ENCODE peak calls at places on chromosomes 4 and X, in four cellular contexts. One of them, this sample, is unnamed.
A peak's percentile ranks its signal among the peaks of the same experiment; 100 is the strongest.

GRCh38 chr4:125316781-125317525 is 2.2 kb downstream of the FAT4 start:
- DNase-seq in hepatocyte: peak; percentile 40
- DNase-seq in OCI-LY7: no peak
- DNase-seq in upper lobe of right lung: peak; percentile 68
- DNase-seq in this sample: no peak

GRCh38 chr4:55868691-55869090 is 15.2 kb downstream of the EXOC1 start:
- DNase-seq in OCI-LY7: no peak
- DNase-seq in hepatocyte: no peak
- DNase-seq in upper lobe of right lung: no peak
- DNase-seq in this sample: no peak

GRCh38 chr4:113073614-113074013 is 24.2 kb downstream of the ANK2 start:
- DNase-seq in hepatocyte: no peak
- DNase-seq in OCI-LY7: no peak
- DNase-seq in upper lobe of right lung: no peak
- DNase-seq in this sample: no peak

GRCh38 chr4:121711263-121712000 is 14.7 kb upstream of the ANXA5 start:
- DNase-seq in OCI-LY7: no peak
- DNase-seq in hepatocyte: peak; percentile 92
- DNase-seq in upper lobe of right lung: peak; percentile 86
- DNase-seq in this sample: no peak

GRCh38 chrX:23332101-23332887 is 2.4 kb upstream of the PTCHD1 start:
- DNase-seq in OCI-LY7: no peak
- DNase-seq in hepatocyte: peak; percentile 19
- DNase-seq in upper lobe of right lung: no peak
- DNase-seq in this sample: no peak

GRCh38 chr4:6562931-6563901 is 11.8 kb upstream of the MAN2B2 start:
- DNase-seq in hepatocyte: no peak
- DNase-seq in OCI-LY7: no peak
- DNase-seq in upper lobe of right lung: no peak
- DNase-seq in this sample: no peak

GRCh38 chr4:1285790-1286553 is 3.7 kb upstream of the MAEA start:
- DNase-seq in upper lobe of right lung: no peak
- DNase-seq in hepatocyte: peak; percentile 77
- DNase-seq in OCI-LY7: peak; percentile 69
- DNase-seq in this sample: no peak

GRCh38 chr4:15451181-15451865 is 18.4 kb upstream of the CC2D2A start:
- DNase-seq in OCI-LY7: no peak
- DNase-seq in upper lobe of right lung: no peak
- DNase-seq in hepatocyte: no peak
- DNase-seq in this sample: no peak

GRCh38 chrX:77085372-77085771 is 361.8 kb upstream of the FGF16 start:
- DNase-seq in upper lobe of right lung: no peak
- DNase-seq in hepatocyte: no peak
- DNase-seq in OCI-LY7: no peak
- DNase-seq in this sample: no peak

GRCh38 chr4:21467551-21467950 is 481.0 kb downstream of the KCNIP4 start:
- DNase-seq in OCI-LY7: no peak
- DNase-seq in hepatocyte: no peak
- DNase-seq in upper lobe of right lung: no peak
- DNase-seq in this sample: no peak

GRCh38 chr4:53919605-53920004 is 144.8 kb downstream of the CHIC2 start:
- DNase-seq in hepatocyte: no peak
- DNase-seq in upper lobe of right lung: peak; percentile 72
- DNase-seq in OCI-LY7: no peak
- DNase-seq in this sample: no peak

GRCh38 chr4:53923921-53924320 is 140.5 kb downstream of the CHIC2 start:
- DNase-seq in upper lobe of right lung: no peak
- DNase-seq in hepatocyte: no peak
- DNase-seq in OCI-LY7: no peak
- DNase-seq in this sample: no peak

GRCh38 chr4:53920116-53920515 is 144.3 kb downstream of the CHIC2 start:
- DNase-seq in upper lobe of right lung: no peak
- DNase-seq in OCI-LY7: no peak
- DNase-seq in hepatocyte: no peak
- DNase-seq in this sample: no peak

GRCh38 chr4:53920883-53921282 is 143.5 kb downstream of the CHIC2 start:
- DNase-seq in hepatocyte: no peak
- DNase-seq in OCI-LY7: no peak
- DNase-seq in upper lobe of right lung: no peak
- DNase-seq in this sample: no peak

DNA sequence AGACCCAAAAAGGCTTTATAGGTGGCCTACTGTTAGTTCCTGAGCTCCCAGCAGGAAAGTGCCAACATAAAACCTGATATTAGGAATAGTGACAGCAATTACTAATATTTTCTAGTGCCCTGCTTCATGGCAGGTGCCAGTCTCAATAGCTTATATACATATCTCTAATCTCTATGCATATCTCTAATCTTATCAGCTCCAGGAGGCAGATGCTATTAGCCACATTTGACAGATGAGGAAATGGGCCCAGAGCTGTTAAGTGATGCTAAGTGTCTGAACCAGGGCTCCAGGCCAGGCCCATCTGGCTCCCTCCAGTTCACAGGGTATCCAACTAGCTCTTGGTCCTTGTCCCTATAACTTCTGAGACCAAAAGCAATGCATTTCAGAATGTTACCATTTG is 142.5 kb downstream of the CHIC2 start:
- DNase-seq in upper lobe of right lung: no peak
- DNase-seq in hepatocyte: no peak
- DNase-seq in OCI-LY7: no peak
- DNase-seq in this sample: no peak
- H3K27ac ChIP-seq in upper lobe of right lung: no peak overlapping the region
- H3K27ac ChIP-seq in hepatocyte: no peak overlapping the region
- H3K27ac ChIP-seq in OCI-LY7: no peak overlapping the region
- H3K27ac ChIP-seq in this sample: no peak overlapping the region

GRCh38 chr4:140497428-140497775 is 691 bp downstream of the MGAT4D start:
- DNase-seq in upper lobe of right lung: no peak
- DNase-seq in OCI-LY7: no peak
- DNase-seq in hepatocyte: no peak
- DNase-seq in this sample: no peak

GRCh38 chr4:140497776-140498636 is at the start of gene MGAT4D:
- DNase-seq in OCI-LY7: no peak
- DNase-seq in hepatocyte: peak; percentile 26
- DNase-seq in upper lobe of right lung: peak; percentile 57
- DNase-seq in this sample: no peak
- H3K27ac ChIP-seq in OCI-LY7: no peak within 1 kb of the TSS
- H3K27ac ChIP-seq in hepatocyte: no peak within 1 kb of the TSS
- H3K27ac ChIP-seq in upper lobe of right lung: no peak within 1 kb of the TSS
- H3K27ac ChIP-seq in this sample: no peak within 1 kb of the TSS

GRCh38 chr4:158811216-158811540 is 42.4 kb downstream of the FNIP2 start:
- DNase-seq in hepatocyte: no peak
- DNase-seq in upper lobe of right lung: no peak
- DNase-seq in OCI-LY7: no peak
- DNase-seq in this sample: no peak
- H3K27ac ChIP-seq in hepatocyte: peak overlapping the region; percentile 89
- H3K27ac ChIP-seq in upper lobe of right lung: peak overlapping the region; percentile 58
- H3K27ac ChIP-seq in OCI-LY7: no peak overlapping the region
- H3K27ac ChIP-seq in this sample: peak overlapping the region; percentile 88

GRCh38 chrX:72123471-72124185 is 8.1 kb downstream of the RTL5 start:
- DNase-seq in OCI-LY7: no peak
- DNase-seq in upper lobe of right lung: no peak
- DNase-seq in hepatocyte: peak; percentile 66
- DNase-seq in this sample: no peak

GRCh38 chrX:72122621-72123275 is 9.0 kb downstream of the RTL5 start:
- DNase-seq in hepatocyte: no peak
- DNase-seq in OCI-LY7: no peak
- DNase-seq in upper lobe of right lung: no peak
- DNase-seq in this sample: no peak

GRCh38 chrX:72126048-72126415 is 5.7 kb downstream of the RTL5 start:
- DNase-seq in hepatocyte: no peak
- DNase-seq in OCI-LY7: no peak
- DNase-seq in upper lobe of right lung: no peak
- DNase-seq in this sample: no peak

GRCh38 chrX:72125331-72126047 is 6.2 kb downstream of the RTL5 start:
- DNase-seq in OCI-LY7: no peak
- DNase-seq in hepatocyte: no peak
- DNase-seq in upper lobe of right lung: no peak
- DNase-seq in this sample: no peak

GRCh38 chrX:72124540-72125201 is 7.0 kb downstream of the RTL5 start:
- DNase-seq in hepatocyte: no peak
- DNase-seq in OCI-LY7: no peak
- DNase-seq in upper lobe of right lung: no peak
- DNase-seq in this sample: no peak
- H3K27ac ChIP-seq in hepatocyte: no peak overlapping the region
- H3K27ac ChIP-seq in OCI-LY7: no peak overlapping the region
- H3K27ac ChIP-seq in upper lobe of right lung: peak overlapping the region; percentile 55
- H3K27ac ChIP-seq in this sample: no peak overlapping the region

DNA sequence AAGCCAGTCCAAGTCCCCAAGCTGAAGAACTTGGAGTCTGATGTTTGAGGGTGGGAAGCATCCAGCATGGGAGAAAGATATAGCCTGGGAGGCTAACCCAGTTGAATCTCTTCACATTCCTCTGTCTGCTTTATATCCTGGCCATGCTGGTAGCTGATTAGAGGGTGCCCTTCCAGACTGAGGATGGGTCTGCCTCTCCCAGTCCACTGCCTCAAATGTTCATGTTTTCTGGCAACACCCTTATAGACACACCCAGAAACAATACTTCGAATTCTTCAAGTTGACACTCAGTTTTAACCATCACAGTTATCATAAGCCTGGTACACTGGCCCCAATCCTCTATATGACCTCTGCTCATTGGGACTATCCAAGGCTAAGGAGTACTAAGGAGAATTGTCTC is 124.1 kb upstream of the WDR1 start:
- DNase-seq in OCI-LY7: no peak
- DNase-seq in upper lobe of right lung: no peak
- DNase-seq in hepatocyte: no peak
- DNase-seq in this sample: no peak
- H3K27ac ChIP-seq in OCI-LY7: no peak overlapping the region
- H3K27ac ChIP-seq in upper lobe of right lung: no peak overlapping the region
- H3K27ac ChIP-seq in hepatocyte: no peak overlapping the region
- H3K27ac ChIP-seq in this sample: no peak overlapping the region

GRCh38 chrX:38987135-38987780 is 186.0 kb downstream of the MID1IP1 start:
- DNase-seq in OCI-LY7: no peak
- DNase-seq in hepatocyte: no peak
- DNase-seq in upper lobe of right lung: no peak
- DNase-seq in this sample: no peak

GRCh38 chrX:38986586-38986985 is 185.3 kb downstream of the MID1IP1 start:
- DNase-seq in upper lobe of right lung: no peak
- DNase-seq in hepatocyte: no peak
- DNase-seq in OCI-LY7: no peak
- DNase-seq in this sample: no peak

GRCh38 chrX:38985375-38985774 is 184.1 kb downstream of the MID1IP1 start:
- DNase-seq in hepatocyte: no peak
- DNase-seq in upper lobe of right lung: no peak
- DNase-seq in OCI-LY7: peak; percentile 75
- DNase-seq in this sample: no peak

GRCh38 chrX:38988301-38988700 is 187.0 kb downstream of the MID1IP1 start:
- DNase-seq in hepatocyte: no peak
- DNase-seq in OCI-LY7: no peak
- DNase-seq in upper lobe of right lung: no peak
- DNase-seq in this sample: no peak

GRCh38 chrX:38985945-38986344 is 184.7 kb downstream of the MID1IP1 start:
- DNase-seq in OCI-LY7: no peak
- DNase-seq in upper lobe of right lung: no peak
- DNase-seq in hepatocyte: no peak
- DNase-seq in this sample: no peak
- H3K27ac ChIP-seq in OCI-LY7: no peak overlapping the region
- H3K27ac ChIP-seq in upper lobe of right lung: no peak overlapping the region
- H3K27ac ChIP-seq in hepatocyte: peak overlapping the region; percentile 29
- H3K27ac ChIP-seq in this sample: no peak overlapping the region

GRCh38 chr4:141220655-141221605 is at the start of gene ZNF330:
- DNase-seq in OCI-LY7: peak; percentile 89
- DNase-seq in hepatocyte: peak; percentile 96
- DNase-seq in upper lobe of right lung: peak; percentile 94
- DNase-seq in this sample: peak; percentile 46
- H3K27ac ChIP-seq in OCI-LY7: peak within 1 kb of the TSS; percentile 48
- H3K27ac ChIP-seq in hepatocyte: peak within 1 kb of the TSS; percentile 96
- H3K27ac ChIP-seq in upper lobe of right lung: peak within 1 kb of the TSS; percentile 99
- H3K27ac ChIP-seq in this sample: peak within 1 kb of the TSS; percentile 72

GRCh38 chr4:3322059-3322550 is 29.3 kb downstream of the RGS12 start:
- DNase-seq in OCI-LY7: no peak
- DNase-seq in upper lobe of right lung: peak; percentile 42
- DNase-seq in hepatocyte: no peak
- DNase-seq in this sample: no peak
- H3K27ac ChIP-seq in OCI-LY7: no peak overlapping the region
- H3K27ac ChIP-seq in upper lobe of right lung: no peak overlapping the region
- H3K27ac ChIP-seq in hepatocyte: peak overlapping the region; percentile 87
- H3K27ac ChIP-seq in this sample: no peak overlapping the region

GRCh38 chr4:54687887-54688841 is 30.4 kb downstream of the KIT start:
- DNase-seq in upper lobe of right lung: no peak
- DNase-seq in hepatocyte: no peak
- DNase-seq in OCI-LY7: no peak
- DNase-seq in this sample: no peak
- H3K27ac ChIP-seq in upper lobe of right lung: no peak overlapping the region
- H3K27ac ChIP-seq in hepatocyte: no peak overlapping the region
- H3K27ac ChIP-seq in OCI-LY7: no peak overlapping the region
- H3K27ac ChIP-seq in this sample: no peak overlapping the region